ENCODE peak calls at places on chromosome 18, in six cellular contexts. X is tibial nerve; P is fibroblast of mammary gland; N is cardiac fibroblast; I is CD4-positive, alpha-beta memory T cell; S is trophoblast cell. L is an unnamed sample.

GRCh38 chr18:24234850-24235418 is 96.1 kb downstream of the CABYR start:
- DNase-seq in I (no peak), P (no peak), S (peak), N (peak), X (no peak), L (no peak)

GRCh38 chr18:8943900-8944870 is 158.3 kb upstream of the NDUFV2 start:
- DNase-seq in S (no peak), I (no peak), X (no peak), P (peak), N (peak), L (peak)

GRCh38 chr18:24064701-24065100 is 50.1 kb downstream of the TTC39C start:
- DNase-seq in P (no peak), N (no peak), X (no peak), I (no peak), S (no peak), L (no peak)

GRCh38 chr18:14769381-14769780 is 21.4 kb downstream of the ANKRD30B start:
- DNase-seq in I (no peak), P (no peak), N (no peak), X (no peak), S (no peak), L (no peak)

GRCh38 chr18:13452448-13452811 is 233.9 kb downstream of the LDLRAD4 start:
- DNase-seq in X (no peak), S (peak), N (peak), I (no peak), P (peak), L (peak)

GRCh38 chr18:79680100-79680879 is 687 bp downstream of the CTDP1 start:
- DNase-seq in X (no peak), I (peak), N (peak), S (peak), P (peak), L (peak)

GRCh38 chr18:44819944-44820510 is 139.3 kb downstream of the SETBP1 start:
- DNase-seq in X (no peak), N (no peak), I (no peak), P (no peak), S (no peak), L (no peak)

GRCh38 chr18:75201273-75201898 is 7.6 kb downstream of the PTGR3 start:
- DNase-seq in X (no peak), P (peak), S (no peak), I (no peak), N (no peak), L (peak)

GRCh38 chr18:7174359-7175107 is 56.4 kb upstream of the LRRC30 start:
- DNase-seq in P (peak), N (peak), I (no peak), S (no peak), X (no peak), L (no peak)

GRCh38 chr18:21191596-21192307 is 50.3 kb upstream of the GREB1L start:
- DNase-seq in N (peak), X (no peak), S (peak), I (no peak), P (peak), L (peak)

GRCh38 chr18:13500891-13501887 is 225.2 kb downstream of the FAM210A start:
- DNase-seq in N (peak), I (no peak), X (no peak), S (peak), P (peak), L (peak)

GRCh38 chr18:55069497-55069896 is 110.2 kb upstream of the CCDC68 start:
- DNase-seq in P (no peak), S (no peak), X (no peak), I (no peak), N (no peak), L (no peak)

GRCh38 chr18:69655816-69656215 is 255.1 kb downstream of the DOK6 start:
- DNase-seq in X (no peak), I (no peak), P (no peak), S (no peak), N (no peak), L (no peak)

GRCh38 chr18:22417496-22418188 is at the start of gene CTAGE1:
- DNase-seq in N (no peak), S (peak), I (no peak), P (no peak), X (no peak), L (no peak)

GRCh38 chr18:74356959-74357358 is 41.3 kb downstream of the C18orf63 start:
- DNase-seq in X (no peak), I (no peak), N (no peak), P (no peak), S (no peak), L (no peak)

DNA sequence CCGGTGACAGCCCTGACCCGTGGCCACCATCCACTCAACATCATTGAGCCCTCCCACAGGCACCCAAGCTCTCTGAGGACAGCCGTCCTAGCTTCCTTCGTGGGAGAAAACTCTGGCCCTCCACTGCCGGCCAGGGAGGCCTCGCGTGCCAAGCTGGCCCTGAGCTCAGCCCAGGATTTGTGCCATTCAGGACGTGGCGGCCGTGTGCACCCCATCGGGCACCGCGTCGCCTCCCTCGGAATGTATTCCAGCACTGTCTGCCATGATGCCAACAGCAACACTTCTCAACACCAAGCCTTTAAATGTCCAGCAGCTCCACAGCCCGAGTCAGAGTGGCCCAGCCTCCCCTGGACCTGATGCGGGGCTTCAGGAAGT is 35.7 kb downstream of the ZNF516 start:
- DNase-seq in N (no peak), P (no peak), X (no peak), I (no peak), S (no peak), L (no peak)
- H3K4me3 ChIP-seq in N (peak), P (peak), X (no peak), I (no peak), S (no peak), L (peak)

GRCh38 chr18:48308755-48309154 is 100.4 kb downstream of the ZBTB7C start:
- DNase-seq in I (no peak), P (no peak), S (no peak), X (no peak), N (no peak), L (no peak)

GRCh38 chr18:48310999-48311398 is 98.2 kb downstream of the ZBTB7C start:
- DNase-seq in P (no peak), N (no peak), I (no peak), S (no peak), X (no peak), L (no peak)

GRCh38 chr18:48310353-48310752 is 98.8 kb downstream of the ZBTB7C start:
- DNase-seq in I (no peak), P (no peak), S (no peak), X (no peak), N (no peak), L (no peak)

GRCh38 chr18:48306838-48307237 is 102.3 kb downstream of the ZBTB7C start:
- DNase-seq in P (no peak), I (no peak), S (no peak), X (no peak), N (no peak), L (no peak)

GRCh38 chr18:48308027-48308635 is 101.1 kb downstream of the ZBTB7C start:
- DNase-seq in N (no peak), P (no peak), X (no peak), S (peak), I (no peak), L (no peak)
- H3K4me3 ChIP-seq in N (no peak), P (no peak), X (no peak), S (no peak), I (no peak), L (no peak)

GRCh38 chr18:59898609-59899297 is 1.0 kb upstream of the PMAIP1 start:
- DNase-seq in P (no peak), N (no peak), I (no peak), S (no peak), X (no peak), L (no peak)

GRCh38 chr18:59897321-59897954 is 2.4 kb upstream of the PMAIP1 start:
- DNase-seq in X (no peak), S (no peak), N (no peak), I (no peak), P (no peak), L (no peak)

GRCh38 chr18:59899298-59900221 is at the start of gene PMAIP1:
- DNase-seq in P (peak), S (peak), X (peak), N (peak), I (peak), L (peak)

GRCh38 chr18:59900222-59901128 is 679 bp downstream of the PMAIP1 start:
- DNase-seq in N (peak), S (no peak), I (peak), X (no peak), P (peak), L (peak)

DNA sequence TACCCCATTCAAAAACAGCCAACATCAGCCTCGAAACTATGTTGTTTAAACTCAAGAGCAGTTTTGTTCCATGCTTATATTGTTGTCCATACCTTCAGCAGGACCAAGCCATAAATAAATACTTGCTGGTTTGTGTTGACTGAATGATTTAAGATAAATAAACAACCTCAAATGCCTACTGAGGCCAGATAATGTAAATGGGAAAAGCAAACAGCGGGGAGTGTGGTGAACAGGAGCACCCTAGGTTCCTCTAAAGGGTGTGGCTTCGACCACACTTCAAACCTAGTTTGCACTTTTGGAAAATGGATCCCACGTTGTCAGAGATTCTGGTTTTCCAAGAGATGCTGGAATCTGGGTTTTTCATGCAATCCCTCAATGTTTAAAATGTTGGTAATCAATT is 1.7 kb upstream of the PMAIP1 start:
- DNase-seq in P (no peak), X (no peak), I (no peak), S (no peak), N (no peak), L (no peak)
- H3K4me3 ChIP-seq in P (no peak), X (no peak), I (no peak), S (no peak), N (no peak), L (peak)

DNA sequence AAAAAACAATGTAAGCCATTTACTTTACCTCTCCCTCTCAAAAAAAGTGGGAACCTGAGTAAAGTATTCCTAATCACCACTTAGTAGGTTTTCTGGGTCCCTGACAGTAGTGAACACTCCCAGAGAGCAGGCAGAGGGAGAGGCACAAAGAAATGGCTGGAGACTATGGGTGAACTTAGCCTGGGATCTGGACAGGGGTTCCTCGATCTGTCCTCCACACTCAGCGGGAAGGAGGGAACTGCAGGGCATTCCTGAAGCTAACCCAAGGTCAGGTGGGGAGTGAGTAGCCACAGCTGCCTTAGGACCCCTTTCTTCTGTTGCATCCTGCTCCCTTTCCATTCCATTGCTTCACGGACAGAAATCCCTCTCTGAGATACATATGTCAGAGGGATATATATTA is 155.3 kb downstream of the TPGS2 start:
- DNase-seq in N (no peak), X (no peak), S (no peak), P (no peak), I (no peak), L (no peak)
- H3K4me3 ChIP-seq in N (no peak), X (no peak), S (no peak), P (no peak), I (no peak), L (no peak)